ENCODE peak calls at places on chromosomes 2 and 18, in six cellular contexts. M is psoas muscle; X is amniotic stem cell; O is coronary artery; S is activated CD4-positive, alpha-beta T cell treated with anti-CD3 and anti-CD28 coated beads, Interleukin-2, amount 50 U/mL, for 48 hours; E is Daoy. C is an unnamed sample.

GRCh38 chr18:32271649-32272324 is 81.9 kb downstream of the MEP1B start:
- DNase-seq in M (no peak), X (peak), O (no peak), S (peak), E (peak), C (peak)

GRCh38 chr18:49723648-49724180 is 89.6 kb downstream of the ACAA2 start:
- DNase-seq in M (no peak), X (no peak), O (no peak), S (peak), E (peak), C (no peak)

GRCh38 chr18:494602-494983 is 5.9 kb downstream of the COLEC12 start:
- DNase-seq in M (no peak), X (no peak), O (no peak), S (no peak), E (peak), C (no peak)

GRCh38 chr2:96353606-96354095 is 18.1 kb downstream of the NCAPH start:
- DNase-seq in M (no peak), X (no peak), O (no peak), S (no peak), E (no peak), C (peak)

GRCh38 chr2:208042041-208042440 is 16.7 kb upstream of the PLEKHM3 start:
- DNase-seq in M (no peak), X (no peak), O (no peak), S (no peak), E (no peak), C (no peak)

GRCh38 chr2:64325852-64326577 is 127.9 kb upstream of the LGALSL start:
- DNase-seq in M (no peak), X (no peak), O (no peak), S (peak), E (no peak), C (no peak)

GRCh38 chr18:2979027-2979570 is 33.8 kb downstream of the LPIN2 start:
- DNase-seq in M (no peak), X (no peak), O (no peak), S (no peak), E (no peak), C (no peak)

GRCh38 chr2:52956766-52957165 is 810.8 kb upstream of the CHAC2 start:
- DNase-seq in M (no peak), X (no peak), O (no peak), S (no peak), E (no peak), C (no peak)

GRCh38 chr2:188292446-188293239 is 969 bp downstream of the GULP1 start:
- DNase-seq in M (peak), X (peak), O (peak), S (peak), E (peak), C (peak)

GRCh38 chr2:164314148-164314547 is 307.1 kb downstream of the GRB14 start:
- DNase-seq in M (no peak), X (no peak), O (no peak), S (no peak), E (no peak), C (no peak)

GRCh38 chr2:25131253-25131566 is 37.2 kb downstream of the POMC start:
- DNase-seq in M (no peak), X (no peak), O (no peak), S (no peak), E (no peak), C (no peak)

GRCh38 chr18:43847164-43848091 is 570.1 kb upstream of the SYT4 start:
- DNase-seq in M (no peak), X (no peak), O (no peak), S (no peak), E (no peak), C (peak)

GRCh38 chr2:99067871-99068270 is 73.6 kb upstream of the C2orf15 start:
- DNase-seq in M (no peak), X (no peak), O (no peak), S (no peak), E (no peak), C (no peak)

GRCh38 chr18:41647914-41648313 is 307.1 kb upstream of the PIK3C3 start:
- DNase-seq in M (no peak), X (no peak), O (no peak), S (no peak), E (no peak), C (no peak)

GRCh38 chr2:9166579-9167392 is 39.8 kb upstream of the ASAP2 start:
- DNase-seq in M (peak), X (no peak), O (no peak), S (no peak), E (no peak), C (no peak)

GRCh38 chr18:50594931-50595330 is 35.0 kb downstream of the MAPK4 start:
- DNase-seq in M (no peak), X (no peak), O (no peak), S (no peak), E (peak), C (no peak)

GRCh38 chr2:86068098-86069047 is 37.3 kb downstream of the POLR1A start:
- DNase-seq in M (peak), X (no peak), O (no peak), S (peak), E (no peak), C (no peak)

GRCh38 chr18:2891526-2892431 is 45.0 kb downstream of the EMILIN2 start:
- DNase-seq in M (no peak), X (no peak), O (peak), S (no peak), E (no peak), C (no peak)

GRCh38 chr18:67381608-67382150 is 134.8 kb downstream of the DSEL start:
- DNase-seq in M (no peak), X (no peak), O (no peak), S (no peak), E (no peak), C (no peak)

GRCh38 chr2:124913873-124914272 is 888.8 kb downstream of the CNTNAP5 start:
- DNase-seq in M (no peak), X (no peak), O (no peak), S (no peak), E (no peak), C (no peak)

GRCh38 chr2:86069091-86069685 is 36.5 kb downstream of the POLR1A start:
- DNase-seq in M (no peak), X (no peak), O (no peak), S (no peak), E (no peak), C (no peak)

GRCh38 chr2:229081411-229081810 is 189.7 kb downstream of the PID1 start:
- DNase-seq in M (no peak), X (no peak), O (no peak), S (no peak), E (no peak), C (no peak)

GRCh38 chr18:48314694-48315093 is 94.5 kb downstream of the ZBTB7C start:
- DNase-seq in M (no peak), X (no peak), O (no peak), S (no peak), E (no peak), C (no peak)

GRCh38 chr2:158997037-158997785 is 28.8 kb downstream of the TANC1 start:
- DNase-seq in M (no peak), X (no peak), O (no peak), S (no peak), E (no peak), C (no peak)

GRCh38 chr18:21741511-21742322 is 1.1 kb downstream of the MIB1 start:
- DNase-seq in M (peak), X (no peak), O (no peak), S (peak), E (peak), C (peak)

C was measured in A673.